ENCODE peak calls at places on chromosomes 11 and 22, in seven cellular contexts. One of them, this sample, is unnamed.

GRCh38 chr11:124402326-124402922 is 3.6 kb upstream of the OR8B3 start:
- DNase-seq in HCT116: peak; percentile 60
- DNase-seq in heart left ventricle: peak; percentile 48
- DNase-seq in adrenal gland: peak; percentile 86
- DNase-seq in esophagus muscularis mucosa: peak; percentile 86
- DNase-seq in H1: peak; percentile 64
- DNase-seq in body of pancreas: peak; percentile 53
- DNase-seq in this sample: no peak

GRCh38 chr11:680970-681369 is 14.1 kb downstream of the DEAF1 start:
- DNase-seq in HCT116: no peak
- DNase-seq in heart left ventricle: no peak
- DNase-seq in adrenal gland: no peak
- DNase-seq in esophagus muscularis mucosa: no peak
- DNase-seq in H1: no peak
- DNase-seq in body of pancreas: no peak
- DNase-seq in this sample: no peak

GRCh38 chr11:76445122-76446084 is 585 bp downstream of the EMSY start:
- DNase-seq in HCT116: peak; percentile 79
- DNase-seq in heart left ventricle: peak; percentile 84
- DNase-seq in adrenal gland: peak; percentile 85
- DNase-seq in esophagus muscularis mucosa: peak; percentile 94
- DNase-seq in H1: peak; percentile 78
- DNase-seq in body of pancreas: peak; percentile 63
- DNase-seq in this sample: peak; percentile 76

GRCh38 chr11:128302425-128303186 is 284.8 kb downstream of the ETS1 start:
- DNase-seq in HCT116: no peak
- DNase-seq in heart left ventricle: no peak
- DNase-seq in adrenal gland: no peak
- DNase-seq in esophagus muscularis mucosa: no peak
- DNase-seq in H1: no peak
- DNase-seq in body of pancreas: no peak
- DNase-seq in this sample: no peak

GRCh38 chr11:126969865-126970479 is 30.6 kb downstream of the KIRREL3 start:
- DNase-seq in HCT116: no peak
- DNase-seq in heart left ventricle: no peak
- DNase-seq in adrenal gland: peak; percentile 11
- DNase-seq in esophagus muscularis mucosa: no peak
- DNase-seq in H1: no peak
- DNase-seq in body of pancreas: no peak
- DNase-seq in this sample: no peak

GRCh38 chr11:22426915-22427314 is 88.7 kb downstream of the SLC17A6 start:
- DNase-seq in HCT116: no peak
- DNase-seq in heart left ventricle: no peak
- DNase-seq in adrenal gland: no peak
- DNase-seq in esophagus muscularis mucosa: no peak
- DNase-seq in H1: no peak
- DNase-seq in body of pancreas: no peak
- DNase-seq in this sample: no peak

GRCh38 chr11:34269031-34269430 is 88.8 kb downstream of the ABTB2 start:
- DNase-seq in HCT116: no peak
- DNase-seq in heart left ventricle: no peak
- DNase-seq in adrenal gland: no peak
- DNase-seq in esophagus muscularis mucosa: no peak
- DNase-seq in H1: no peak
- DNase-seq in body of pancreas: no peak
- DNase-seq in this sample: no peak

GRCh38 chr22:23075525-23076216 is 5.4 kb downstream of the GNAZ start:
- DNase-seq in HCT116: no peak
- DNase-seq in heart left ventricle: no peak
- DNase-seq in adrenal gland: peak; percentile 57
- DNase-seq in esophagus muscularis mucosa: no peak
- DNase-seq in H1: no peak
- DNase-seq in body of pancreas: no peak
- DNase-seq in this sample: no peak

GRCh38 chr22:29689872-29690213 is 30.0 kb upstream of the CABP7 start:
- DNase-seq in HCT116: no peak
- DNase-seq in heart left ventricle: peak; percentile 54
- DNase-seq in adrenal gland: peak; percentile 71
- DNase-seq in esophagus muscularis mucosa: no peak
- DNase-seq in H1: peak; percentile 86
- DNase-seq in body of pancreas: peak; percentile 71
- DNase-seq in this sample: peak; percentile 39

GRCh38 chr11:115360186-115360824 is 143.9 kb downstream of the CADM1 start:
- DNase-seq in HCT116: no peak
- DNase-seq in heart left ventricle: no peak
- DNase-seq in adrenal gland: no peak
- DNase-seq in esophagus muscularis mucosa: no peak
- DNase-seq in H1: no peak
- DNase-seq in body of pancreas: no peak
- DNase-seq in this sample: no peak

GRCh38 chr11:44067266-44067665 is 1.2 kb downstream of the ACCS start:
- DNase-seq in HCT116: no peak
- DNase-seq in heart left ventricle: no peak
- DNase-seq in adrenal gland: no peak
- DNase-seq in esophagus muscularis mucosa: no peak
- DNase-seq in H1: no peak
- DNase-seq in body of pancreas: no peak
- DNase-seq in this sample: no peak

GRCh38 chr11:29452131-29452530 is 564.7 kb downstream of the KCNA4 start:
- DNase-seq in HCT116: no peak
- DNase-seq in heart left ventricle: no peak
- DNase-seq in adrenal gland: no peak
- DNase-seq in esophagus muscularis mucosa: no peak
- DNase-seq in H1: no peak
- DNase-seq in body of pancreas: no peak
- DNase-seq in this sample: no peak

GRCh38 chr11:359181-359714 is 10.1 kb upstream of the B4GALNT4 start:
- DNase-seq in HCT116: no peak
- DNase-seq in heart left ventricle: no peak
- DNase-seq in adrenal gland: no peak
- DNase-seq in esophagus muscularis mucosa: no peak
- DNase-seq in H1: no peak
- DNase-seq in body of pancreas: no peak
- DNase-seq in this sample: no peak

GRCh38 chr11:32374261-32374711 is 61.1 kb downstream of the WT1 start:
- DNase-seq in HCT116: peak; percentile 19
- DNase-seq in heart left ventricle: no peak
- DNase-seq in adrenal gland: peak; percentile 11
- DNase-seq in esophagus muscularis mucosa: no peak
- DNase-seq in H1: peak; percentile 89
- DNase-seq in body of pancreas: no peak
- DNase-seq in this sample: peak; percentile 62

GRCh38 chr11:109865558-109866186 is 227.5 kb upstream of the ZC3H12C start:
- DNase-seq in HCT116: no peak
- DNase-seq in heart left ventricle: peak; percentile 31
- DNase-seq in adrenal gland: peak; percentile 76
- DNase-seq in esophagus muscularis mucosa: no peak
- DNase-seq in H1: no peak
- DNase-seq in body of pancreas: peak; percentile 50
- DNase-seq in this sample: no peak

GRCh38 chr22:50218996-50219727 is 18.4 kb downstream of the SELENOO start:
- DNase-seq in HCT116: peak; percentile 18
- DNase-seq in heart left ventricle: peak; percentile 89
- DNase-seq in adrenal gland: peak; percentile 85
- DNase-seq in esophagus muscularis mucosa: no peak
- DNase-seq in H1: peak; percentile 76
- DNase-seq in body of pancreas: peak; percentile 95
- DNase-seq in this sample: peak; percentile 93

GRCh38 chr11:86551286-86551685 is 121.1 kb downstream of the ME3 start:
- DNase-seq in HCT116: no peak
- DNase-seq in heart left ventricle: no peak
- DNase-seq in adrenal gland: peak; percentile 79
- DNase-seq in esophagus muscularis mucosa: no peak
- DNase-seq in H1: no peak
- DNase-seq in body of pancreas: peak; percentile 54
- DNase-seq in this sample: no peak

GRCh38 chr11:70705097-70705496 is 306.8 kb downstream of the CTTN start:
- DNase-seq in HCT116: no peak
- DNase-seq in heart left ventricle: no peak
- DNase-seq in adrenal gland: no peak
- DNase-seq in esophagus muscularis mucosa: no peak
- DNase-seq in H1: no peak
- DNase-seq in body of pancreas: no peak
- DNase-seq in this sample: no peak

GRCh38 chr22:45007247-45007945 is 2.4 kb downstream of the PHF21B start:
- DNase-seq in HCT116: no peak
- DNase-seq in heart left ventricle: peak; percentile 37
- DNase-seq in adrenal gland: peak; percentile 44
- DNase-seq in esophagus muscularis mucosa: no peak
- DNase-seq in H1: peak; percentile 88
- DNase-seq in body of pancreas: peak; percentile 27
- DNase-seq in this sample: peak; percentile 80

GRCh38 chr11:27507561-27508322 is 1.2 kb upstream of the LIN7C start:
- DNase-seq in HCT116: no peak
- DNase-seq in heart left ventricle: no peak
- DNase-seq in adrenal gland: no peak
- DNase-seq in esophagus muscularis mucosa: no peak
- DNase-seq in H1: no peak
- DNase-seq in body of pancreas: no peak
- DNase-seq in this sample: no peak

GRCh38 chr11:63681208-63682044 is at the start of gene RTN3:
- DNase-seq in HCT116: peak; percentile 96
- DNase-seq in heart left ventricle: peak; percentile 98
- DNase-seq in adrenal gland: peak; percentile 97
- DNase-seq in esophagus muscularis mucosa: peak; percentile 98
- DNase-seq in H1: peak; percentile 99
- DNase-seq in body of pancreas: peak; percentile 98
- DNase-seq in this sample: peak; percentile 99

GRCh38 chr11:63686912-63687311 is 5.6 kb downstream of the RTN3 start:
- DNase-seq in HCT116: no peak
- DNase-seq in heart left ventricle: no peak
- DNase-seq in adrenal gland: no peak
- DNase-seq in esophagus muscularis mucosa: no peak
- DNase-seq in H1: no peak
- DNase-seq in body of pancreas: no peak
- DNase-seq in this sample: no peak

GRCh38 chr11:63680842-63681207 is 475 bp upstream of the RTN3 start:
- DNase-seq in HCT116: no peak
- DNase-seq in heart left ventricle: no peak
- DNase-seq in adrenal gland: peak; percentile 25
- DNase-seq in esophagus muscularis mucosa: no peak
- DNase-seq in H1: no peak
- DNase-seq in body of pancreas: no peak
- DNase-seq in this sample: peak; percentile 32

GRCh38 chr11:63682045-63682915 is 980 bp downstream of the RTN3 start:
- DNase-seq in HCT116: no peak
- DNase-seq in heart left ventricle: peak; percentile 52
- DNase-seq in adrenal gland: peak; percentile 44
- DNase-seq in esophagus muscularis mucosa: no peak
- DNase-seq in H1: peak; percentile 56
- DNase-seq in body of pancreas: peak; percentile 30
- DNase-seq in this sample: no peak

DNA sequence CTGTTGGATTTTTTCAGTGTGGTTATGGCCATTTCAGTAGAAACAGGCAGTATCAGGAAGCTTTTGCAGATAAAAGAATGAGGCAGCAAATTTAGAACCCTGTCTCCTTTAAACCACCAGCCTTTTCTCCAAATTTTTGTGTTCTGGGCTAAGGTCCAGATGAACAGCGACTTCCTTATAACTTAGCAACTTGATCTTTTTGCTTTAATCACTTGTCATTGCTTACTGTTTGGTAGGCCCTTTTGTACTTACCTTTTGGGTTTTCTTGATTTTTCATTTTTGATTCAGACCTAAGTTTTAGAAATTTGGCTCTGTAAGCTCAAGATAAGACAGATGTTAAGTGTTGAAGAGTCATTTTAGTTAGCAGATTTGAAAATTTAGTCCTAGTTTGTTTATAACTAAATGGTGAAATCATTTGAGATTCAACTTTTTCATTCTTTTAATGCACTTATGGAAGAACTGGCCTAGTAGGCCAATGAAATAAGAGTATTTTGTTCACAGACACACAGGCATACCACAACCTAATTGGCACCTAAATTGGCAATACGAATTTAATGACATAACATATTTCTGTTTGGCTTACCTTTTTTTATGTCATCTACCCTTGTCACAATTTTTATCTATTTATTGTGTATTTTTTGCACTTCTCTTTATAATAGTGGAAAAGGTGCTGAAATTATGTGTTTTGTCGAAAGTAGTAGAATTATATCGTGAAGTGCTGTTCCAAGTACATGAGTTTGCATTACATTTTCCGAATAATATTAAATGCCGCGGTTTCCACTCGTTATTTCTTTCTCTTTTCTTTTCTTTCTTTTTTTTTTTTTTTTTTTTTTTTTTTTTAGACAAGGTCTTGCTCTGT is 2.1 kb downstream of the RTN3 start:
- DNase-seq in HCT116: no peak
- DNase-seq in heart left ventricle: no peak
- DNase-seq in adrenal gland: no peak
- DNase-seq in esophagus muscularis mucosa: no peak
- DNase-seq in H1: no peak
- DNase-seq in body of pancreas: no peak
- DNase-seq in this sample: no peak
- TF ChIP-seq POLR2A in HCT116: no peak
- TF ChIP-seq POLR2A in heart left ventricle: no peak
- TF ChIP-seq POLR2A in adrenal gland: no peak
- TF ChIP-seq POLR2A in esophagus muscularis mucosa: no peak
- TF ChIP-seq POLR2A in H1: no peak
- TF ChIP-seq POLR2A in body of pancreas: no peak
- TF ChIP-seq POLR2A in this sample: no peak

GRCh38 chr11:9677951-9678350 is 14.1 kb downstream of the SWAP70 start:
- DNase-seq in HCT116: no peak
- DNase-seq in heart left ventricle: no peak
- DNase-seq in adrenal gland: no peak
- DNase-seq in esophagus muscularis mucosa: no peak
- DNase-seq in H1: no peak
- DNase-seq in body of pancreas: no peak
- DNase-seq in this sample: no peak
- H3K4me1 ChIP-seq in HCT116: no peaks in the 10 kb centered on the region
- H3K4me1 ChIP-seq in heart left ventricle: no peaks in the 10 kb centered on the region
- H3K4me1 ChIP-seq in adrenal gland: no peaks in the 10 kb centered on the region
- H3K4me1 ChIP-seq in esophagus muscularis mucosa: peaks cover 54% of the 10 kb centered on the region
- H3K4me1 ChIP-seq in H1: peaks cover 9% of the 10 kb centered on the region
- H3K4me1 ChIP-seq in body of pancreas: no peaks in the 10 kb centered on the region
- H3K4me1 ChIP-seq in this sample: peaks cover 2% of the 10 kb centered on the region

GRCh38 chr11:91310085-91310484 is 914.5 kb upstream of the FAT3 start:
- DNase-seq in HCT116: no peak
- DNase-seq in heart left ventricle: no peak
- DNase-seq in adrenal gland: no peak
- DNase-seq in esophagus muscularis mucosa: no peak
- DNase-seq in H1: no peak
- DNase-seq in body of pancreas: no peak
- DNase-seq in this sample: no peak
- H3K9me3 ChIP-seq in HCT116: no peaks in the 10 kb centered on the region
- H3K9me3 ChIP-seq in heart left ventricle: no peaks in the 10 kb centered on the region
- H3K9me3 ChIP-seq in adrenal gland: no peaks in the 10 kb centered on the region
- H3K9me3 ChIP-seq in esophagus muscularis mucosa: no peaks in the 10 kb centered on the region
- H3K9me3 ChIP-seq in H1: no peaks in the 10 kb centered on the region
- H3K9me3 ChIP-seq in body of pancreas: no peaks in the 10 kb centered on the region
- H3K9me3 ChIP-seq in this sample: no peaks in the 10 kb centered on the region

DNA sequence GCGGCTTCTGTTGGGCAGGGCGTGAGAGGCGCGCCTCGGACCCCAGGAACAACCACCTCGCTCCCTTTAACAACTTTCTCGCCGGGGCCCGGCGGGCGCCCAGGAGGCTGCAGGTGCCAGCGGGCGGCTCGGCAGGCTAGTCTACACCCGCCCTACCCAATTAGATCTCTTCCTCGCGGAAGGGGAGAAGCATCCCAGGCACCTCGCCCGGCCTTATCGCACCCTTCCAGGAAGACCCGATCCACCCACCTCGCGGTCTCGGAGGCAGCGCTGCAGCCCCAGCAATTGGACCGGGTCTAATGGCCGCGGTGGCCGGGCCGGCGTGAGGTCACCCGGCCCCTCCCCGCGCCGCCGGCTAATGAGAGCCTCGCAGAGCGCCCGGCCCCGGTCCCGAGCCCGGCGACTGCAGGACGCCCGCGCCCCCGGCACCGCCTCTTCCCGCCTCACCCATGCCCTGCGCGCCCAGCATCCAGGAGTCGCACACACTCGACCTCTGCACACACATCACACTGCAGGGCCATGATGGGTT is at the start of gene PLAAT3:
- DNase-seq in HCT116: peak; percentile 36
- DNase-seq in heart left ventricle: peak; percentile 92
- DNase-seq in adrenal gland: peak; percentile 87
- DNase-seq in esophagus muscularis mucosa: no peak
- DNase-seq in H1: peak; percentile 89
- DNase-seq in body of pancreas: peak; percentile 79
- DNase-seq in this sample: peak; percentile 82
- TF ChIP-seq POLR2A in HCT116: no peak
- TF ChIP-seq POLR2A in heart left ventricle: no peak
- TF ChIP-seq POLR2A in adrenal gland: peak; percentile 63
- TF ChIP-seq POLR2A in esophagus muscularis mucosa: peak; percentile 51
- TF ChIP-seq POLR2A in H1: no peak
- TF ChIP-seq POLR2A in body of pancreas: peak; percentile 76
- TF ChIP-seq POLR2A in this sample: peak; percentile 72